ENCODE peak calls at places on chromosomes 16 and 17, in six cellular contexts. J is body of pancreas, G is cardiac muscle cell, Z is colonic mucosa, N is stomach, P is right cardiac atrium. Q is an unnamed sample.

GRCh38 chr17:3539881-3540540 is 17.6 kb downstream of the TRPV3 start:
- DNase-seq in J (no peak), G (no peak), Z (no peak), N (no peak), P (no peak), Q (no peak)

GRCh38 chr17:7844292-7845154 is 10.3 kb upstream of the TMEM88 start:
- DNase-seq in J (peak), G (peak), Z (peak), N (peak), P (peak), Q (peak)

GRCh38 chr17:31541559-31541958 is 150.1 kb downstream of the RAB11FIP4 start:
- DNase-seq in J (peak), G (peak), Z (no peak), N (no peak), P (no peak), Q (peak)

GRCh38 chr16:81738831-81739496 is 40.1 kb upstream of the PLCG2 start:
- DNase-seq in J (no peak), G (no peak), Z (peak), N (peak), P (peak), Q (peak)

GRCh38 chr16:80836846-80837245 is 32.4 kb upstream of the CDYL2 start:
- DNase-seq in J (no peak), G (no peak), Z (no peak), N (no peak), P (no peak), Q (no peak)

GRCh38 chr16:23959069-23959800 is 123.5 kb downstream of the PRKCB start:
- DNase-seq in J (no peak), G (no peak), Z (no peak), N (no peak), P (no peak), Q (peak)

GRCh38 chr16:88493879-88494278 is 40.8 kb downstream of the ZFPM1 start:
- DNase-seq in J (no peak), G (no peak), Z (no peak), N (no peak), P (no peak), Q (no peak)

GRCh38 chr16:89534147-89534788 is 26.1 kb downstream of the SPG7 start:
- DNase-seq in J (no peak), G (no peak), Z (no peak), N (no peak), P (no peak), Q (peak)

GRCh38 chr17:67050476-67051154 is 6.3 kb downstream of the CACNG1 start:
- DNase-seq in J (no peak), G (no peak), Z (no peak), N (no peak), P (no peak), Q (no peak)

GRCh38 chr16:72066747-72067146 is 3.7 kb downstream of the HPR start:
- DNase-seq in J (peak), G (peak), Z (no peak), N (no peak), P (no peak), Q (peak)

GRCh38 chr16:84785843-84786538 is 33.8 kb upstream of the CRISPLD2 start:
- DNase-seq in J (peak), G (peak), Z (peak), N (peak), P (peak), Q (no peak)

GRCh38 chr17:55510986-55511721 is at the start of gene SMIM36:
- DNase-seq in J (no peak), G (no peak), Z (no peak), N (no peak), P (no peak), Q (no peak)

GRCh38 chr17:64306850-64307463 is 43.9 kb upstream of the TEX2 start:
- DNase-seq in J (peak), G (peak), Z (peak), N (peak), P (peak), Q (peak)

GRCh38 chr16:48153689-48154265 is 2.0 kb downstream of the ABCC12 start:
- DNase-seq in J (no peak), G (no peak), Z (no peak), N (no peak), P (no peak), Q (no peak)

GRCh38 chr16:4501071-4501478 is 24.9 kb downstream of the HMOX2 start:
- DNase-seq in J (peak), G (no peak), Z (no peak), N (peak), P (no peak), Q (no peak)

GRCh38 chr17:1629647-1630310 is 1.1 kb upstream of the SLC43A2 start:
- DNase-seq in J (peak), G (peak), Z (peak), N (peak), P (peak), Q (peak)

GRCh38 chr17:78647030-78647429 is 69.8 kb upstream of the DNAH17 start:
- DNase-seq in J (no peak), G (no peak), Z (no peak), N (no peak), P (peak), Q (no peak)

DNA sequence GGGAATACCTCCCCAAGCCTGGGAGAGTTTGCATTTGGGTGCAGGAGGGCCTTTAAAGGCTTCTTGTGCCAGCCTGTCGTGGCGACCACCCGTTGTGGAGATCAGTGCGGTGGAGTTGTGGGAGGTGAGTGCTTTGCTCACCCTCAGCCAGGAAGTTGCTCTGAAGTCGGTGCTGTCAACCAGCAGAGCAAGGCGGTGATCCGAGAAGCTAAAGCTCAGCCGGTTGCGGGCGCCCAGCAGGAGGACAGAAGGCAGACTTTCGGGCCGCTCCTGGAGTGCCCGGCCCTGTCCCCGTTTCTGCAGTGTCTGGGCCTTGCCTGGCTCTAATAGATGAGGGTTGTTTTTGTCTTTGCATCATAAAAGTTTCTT is 1.4 kb downstream of the UBE2I start:
- DNase-seq in J (no peak), G (no peak), Z (no peak), N (peak), P (peak), Q (peak)
- H3K4me3 ChIP-seq in J (peak), G (peak), Z (peak), N (peak), P (peak), Q (peak)

GRCh38 chr16:69293401-69293800 is 17.7 kb upstream of the VPS4A start:
- DNase-seq in J (no peak), G (no peak), Z (no peak), N (no peak), P (no peak), Q (no peak)
- H3K27ac ChIP-seq in J (no peak), G (no peak), Z (no peak), N (no peak), P (no peak), Q (no peak)

GRCh38 chr16:55508271-55508921 is 476 bp upstream of the LPCAT2 start:
- DNase-seq in J (no peak), G (no peak), Z (no peak), N (no peak), P (no peak), Q (peak)
- H3K4me3 ChIP-seq in J (peak), G (no peak), Z (peak), N (peak), P (peak), Q (peak)

GRCh38 chr17:16251556-16251955 is 34.5 kb downstream of the PIGL start:
- DNase-seq in J (no peak), G (no peak), Z (no peak), N (no peak), P (no peak), Q (no peak)
- H3K27ac ChIP-seq in J (no peak), G (peak), Z (no peak), N (no peak), P (no peak), Q (no peak)

GRCh38 chr17:59842901-59843652 is 49.7 kb downstream of the TUBD1 start:
- DNase-seq in J (peak), G (no peak), Z (peak), N (peak), P (no peak), Q (no peak)

GRCh38 chr17:59839646-59840328 is 53.0 kb downstream of the TUBD1 start:
- DNase-seq in J (no peak), G (no peak), Z (no peak), N (no peak), P (no peak), Q (no peak)

GRCh38 chr17:59840329-59840907 is 52.3 kb downstream of the TUBD1 start:
- DNase-seq in J (no peak), G (no peak), Z (no peak), N (no peak), P (no peak), Q (no peak)

GRCh38 chr17:59838196-59838911 is 54.4 kb downstream of the TUBD1 start:
- DNase-seq in J (no peak), G (no peak), Z (peak), N (no peak), P (no peak), Q (no peak)

DNA sequence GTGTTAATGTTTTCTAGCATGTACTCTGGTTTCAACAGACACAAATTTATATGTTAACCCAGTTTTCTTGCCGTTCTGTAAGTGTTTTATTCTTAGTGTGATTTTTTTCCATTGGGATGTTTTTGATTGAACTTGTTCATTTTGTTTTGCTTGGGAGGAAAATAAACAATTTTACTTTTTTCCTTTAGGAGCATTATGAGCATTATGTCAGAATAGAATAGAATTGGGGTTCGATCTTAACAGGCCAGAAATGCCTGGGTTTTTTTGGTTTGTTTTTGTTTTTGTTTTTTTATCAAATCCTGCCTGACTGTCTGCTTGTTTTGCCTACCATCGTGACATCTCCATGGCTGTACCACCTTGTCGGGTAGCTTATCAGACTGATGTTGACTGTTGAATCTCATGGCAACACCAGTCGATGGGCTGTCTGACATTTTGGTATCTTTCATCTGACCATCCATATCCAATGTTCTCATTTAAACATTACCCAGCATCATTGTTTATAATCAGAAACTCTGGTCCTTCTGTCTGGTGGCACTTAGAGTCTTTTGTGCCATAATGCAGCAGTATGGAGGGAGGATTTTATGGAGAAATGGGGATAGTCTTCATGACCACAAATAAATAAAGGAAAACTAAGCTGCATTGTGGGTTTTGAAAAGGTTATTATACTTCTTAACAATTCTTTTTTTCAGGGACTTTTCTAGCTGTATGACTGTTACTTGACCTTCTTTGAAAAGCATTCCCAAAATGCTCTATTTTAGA is 51.7 kb downstream of the TUBD1 start:
- DNase-seq in J (no peak), G (no peak), Z (peak), N (no peak), P (no peak), Q (no peak)
- H3K4me3 ChIP-seq in J (peak), G (peak), Z (peak), N (peak), P (peak), Q (no peak)

DNA sequence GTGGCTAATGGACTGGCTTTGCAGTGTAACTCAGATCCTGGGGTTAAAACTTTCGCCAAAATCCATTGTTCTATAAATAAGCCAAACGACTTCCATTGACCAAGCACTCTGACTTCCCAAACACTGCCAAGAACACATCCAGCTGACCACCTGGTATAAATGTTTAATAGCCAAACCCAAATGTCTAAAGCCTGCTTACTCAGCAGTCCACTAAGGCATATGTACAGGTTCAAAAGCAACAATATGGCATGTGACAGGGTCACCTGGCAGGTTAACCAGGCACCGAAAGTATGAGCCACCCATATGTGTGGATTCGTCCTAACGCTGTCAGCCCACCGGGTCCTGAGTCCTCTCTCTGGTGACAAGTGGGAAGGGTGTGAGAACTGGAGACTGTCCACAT is 2.1 kb downstream of the CSNK1D start:
- DNase-seq in J (no peak), G (no peak), Z (no peak), N (no peak), P (peak), Q (no peak)
- H3K27ac ChIP-seq in J (peak), G (no peak), Z (peak), N (no peak), P (no peak), Q (no peak)

DNA sequence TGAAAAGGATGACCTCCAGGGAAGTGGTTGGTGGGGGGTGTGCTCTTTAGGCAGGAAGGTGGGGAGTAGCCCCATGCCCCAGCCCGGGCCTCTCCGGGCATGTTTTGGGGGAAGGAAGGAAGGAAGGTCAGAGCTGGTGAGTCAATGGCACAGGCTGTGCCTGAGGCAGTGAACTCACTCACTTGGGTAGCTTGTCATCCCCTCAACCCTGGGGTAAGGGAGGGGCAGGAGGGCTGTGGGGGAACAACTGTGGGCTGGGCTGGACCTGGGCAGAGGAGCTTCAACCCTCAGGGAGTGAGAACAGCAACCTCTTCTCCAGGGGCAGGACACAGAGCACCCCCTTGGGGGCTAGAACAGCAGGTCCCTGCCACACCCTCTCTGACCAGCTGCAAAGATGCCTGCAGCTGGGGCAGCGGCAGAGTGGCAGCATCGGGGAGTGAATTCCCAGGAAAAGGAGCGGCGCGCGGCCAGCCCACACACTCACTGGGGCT is 6.3 kb downstream of the CSF3 start:
- DNase-seq in J (no peak), G (no peak), Z (no peak), N (no peak), P (peak), Q (no peak)
- H3K4me3 ChIP-seq in J (no peak), G (no peak), Z (no peak), N (no peak), P (no peak), Q (no peak)

Q was measured in HL-60.